ENCODE peak calls at places on chromosomes 1 and 21, in ten cellular contexts. One of them, this sample, is unnamed.

GRCh38 chr1:208235983-208236761 is 8.0 kb downstream of the PLXNA2 start:
- DNase-seq in aorta: peak
- DNase-seq in amniotic stem cell: no peak
- DNase-seq in T47D: no peak
- DNase-seq in NCI-H774: no peak
- DNase-seq in upper lobe of right lung: no peak
- DNase-seq in lower lobe of right lung: no peak
- DNase-seq in NCI-H2227 treated with DMSO at 0.1 percent for 48 hours: no peak
- DNase-seq in GM04503: no peak
- DNase-seq in HT1080: peak
- DNase-seq in this sample: no peak

GRCh38 chr1:8848663-8849386 is 29.7 kb downstream of the ENO1 start:
- DNase-seq in aorta: peak
- DNase-seq in amniotic stem cell: peak
- DNase-seq in T47D: peak
- DNase-seq in NCI-H774: peak
- DNase-seq in upper lobe of right lung: peak
- DNase-seq in lower lobe of right lung: peak
- DNase-seq in NCI-H2227 treated with DMSO at 0.1 percent for 48 hours: peak
- DNase-seq in GM04503: peak
- DNase-seq in HT1080: peak
- DNase-seq in this sample: peak

GRCh38 chr1:223886516-223886921 is 40.8 kb upstream of the TP53BP2 start:
- DNase-seq in aorta: no peak
- DNase-seq in amniotic stem cell: no peak
- DNase-seq in T47D: peak
- DNase-seq in NCI-H774: no peak
- DNase-seq in upper lobe of right lung: no peak
- DNase-seq in lower lobe of right lung: no peak
- DNase-seq in NCI-H2227 treated with DMSO at 0.1 percent for 48 hours: no peak
- DNase-seq in GM04503: no peak
- DNase-seq in HT1080: peak
- DNase-seq in this sample: no peak

GRCh38 chr1:41461790-41462679 is 22.4 kb downstream of the EDN2 start:
- DNase-seq in aorta: no peak
- DNase-seq in amniotic stem cell: no peak
- DNase-seq in T47D: no peak
- DNase-seq in NCI-H774: peak
- DNase-seq in upper lobe of right lung: no peak
- DNase-seq in lower lobe of right lung: no peak
- DNase-seq in NCI-H2227 treated with DMSO at 0.1 percent for 48 hours: no peak
- DNase-seq in GM04503: no peak
- DNase-seq in HT1080: no peak
- DNase-seq in this sample: no peak

GRCh38 chr1:201137579-201138310 is 10.8 kb upstream of the ASCL5 start:
- DNase-seq in aorta: peak
- DNase-seq in amniotic stem cell: peak
- DNase-seq in T47D: no peak
- DNase-seq in NCI-H774: no peak
- DNase-seq in upper lobe of right lung: no peak
- DNase-seq in lower lobe of right lung: no peak
- DNase-seq in NCI-H2227 treated with DMSO at 0.1 percent for 48 hours: no peak
- DNase-seq in GM04503: peak
- DNase-seq in HT1080: peak
- DNase-seq in this sample: no peak

GRCh38 chr1:92485374-92486250 is 1.1 kb downstream of the GFI1 start:
- DNase-seq in aorta: peak
- DNase-seq in amniotic stem cell: no peak
- DNase-seq in T47D: no peak
- DNase-seq in NCI-H774: peak
- DNase-seq in upper lobe of right lung: peak
- DNase-seq in lower lobe of right lung: peak
- DNase-seq in NCI-H2227 treated with DMSO at 0.1 percent for 48 hours: no peak
- DNase-seq in GM04503: no peak
- DNase-seq in HT1080: peak
- DNase-seq in this sample: peak

GRCh38 chr1:172286629-172287076 is 133.8 kb upstream of the C1orf105 start:
- DNase-seq in aorta: no peak
- DNase-seq in amniotic stem cell: no peak
- DNase-seq in T47D: peak
- DNase-seq in NCI-H774: no peak
- DNase-seq in upper lobe of right lung: no peak
- DNase-seq in lower lobe of right lung: no peak
- DNase-seq in NCI-H2227 treated with DMSO at 0.1 percent for 48 hours: no peak
- DNase-seq in GM04503: peak
- DNase-seq in HT1080: peak
- DNase-seq in this sample: no peak

GRCh38 chr21:44087426-44088400 is 19.5 kb upstream of the PWP2 start:
- DNase-seq in aorta: peak
- DNase-seq in amniotic stem cell: no peak
- DNase-seq in T47D: no peak
- DNase-seq in NCI-H774: no peak
- DNase-seq in upper lobe of right lung: peak
- DNase-seq in lower lobe of right lung: peak
- DNase-seq in NCI-H2227 treated with DMSO at 0.1 percent for 48 hours: no peak
- DNase-seq in GM04503: no peak
- DNase-seq in HT1080: no peak
- DNase-seq in this sample: no peak

GRCh38 chr1:208228026-208228425 is 16.2 kb downstream of the PLXNA2 start:
- DNase-seq in aorta: no peak
- DNase-seq in amniotic stem cell: no peak
- DNase-seq in T47D: no peak
- DNase-seq in NCI-H774: no peak
- DNase-seq in upper lobe of right lung: no peak
- DNase-seq in lower lobe of right lung: no peak
- DNase-seq in NCI-H2227 treated with DMSO at 0.1 percent for 48 hours: no peak
- DNase-seq in GM04503: no peak
- DNase-seq in HT1080: no peak
- DNase-seq in this sample: no peak

GRCh38 chr1:91650764-91651163 is 150.1 kb downstream of the CDC7 start:
- DNase-seq in aorta: peak
- DNase-seq in amniotic stem cell: peak
- DNase-seq in T47D: no peak
- DNase-seq in NCI-H774: no peak
- DNase-seq in upper lobe of right lung: no peak
- DNase-seq in lower lobe of right lung: no peak
- DNase-seq in NCI-H2227 treated with DMSO at 0.1 percent for 48 hours: no peak
- DNase-seq in GM04503: peak
- DNase-seq in HT1080: peak
- DNase-seq in this sample: no peak

GRCh38 chr1:30623431-30623830 is 100.0 kb downstream of the MATN1 start:
- DNase-seq in aorta: no peak
- DNase-seq in amniotic stem cell: no peak
- DNase-seq in T47D: no peak
- DNase-seq in NCI-H774: no peak
- DNase-seq in upper lobe of right lung: no peak
- DNase-seq in lower lobe of right lung: no peak
- DNase-seq in NCI-H2227 treated with DMSO at 0.1 percent for 48 hours: no peak
- DNase-seq in GM04503: no peak
- DNase-seq in HT1080: no peak
- DNase-seq in this sample: no peak